ENCODE peak calls at places on chromosomes 1 and 21, in five cellular contexts. G is fibroblast of lung; V is CD4-positive, alpha-beta memory T cell; C is DND-41; M is colonic mucosa. D is an unnamed sample. For H3K27me3 and H3K4me1, the result is how much of the 10 kb centered on the place peaks cover.

GRCh38 chr1:151820940-151821339 is 10.7 kb downstream of the RORC start:
- DNase-seq in C (peak), M (no peak), G (no peak), V (no peak), D (no peak)

GRCh38 chr1:5594056-5594956 is 397.9 kb downstream of the NPHP4 start:
- DNase-seq in V (no peak), G (no peak), C (no peak), M (peak), D (no peak)

GRCh38 chr1:109277434-109278204 is 5.3 kb downstream of the PSRC1 start:
- DNase-seq in G (peak), M (peak), V (peak), C (peak), D (peak)

GRCh38 chr1:184701821-184702220 is 52.8 kb downstream of the EDEM3 start:
- DNase-seq in G (no peak), V (no peak), C (no peak), M (no peak), D (no peak)

GRCh38 chr1:43388021-43388575 is 1.5 kb downstream of the MED8 start:
- DNase-seq in V (no peak), C (no peak), M (no peak), G (no peak), D (no peak)

GRCh38 chr1:45730075-45730779 is 20.2 kb downstream of the IPP start:
- DNase-seq in G (no peak), C (no peak), V (no peak), M (no peak), D (no peak)

GRCh38 chr1:243336163-243336562 is 80.3 kb downstream of the SDCCAG8 start:
- DNase-seq in C (no peak), M (no peak), V (no peak), G (no peak), D (no peak)

GRCh38 chr21:42112857-42113256 is 41.7 kb downstream of the UMODL1 start:
- DNase-seq in C (no peak), V (no peak), G (peak), M (no peak), D (no peak)

GRCh38 chr1:186804669-186805068 is 24.1 kb upstream of the PLA2G4A start:
- DNase-seq in G (no peak), C (no peak), M (no peak), V (no peak), D (no peak)

GRCh38 chr1:47491341-47491753 is 53.5 kb downstream of the FOXD2 start:
- DNase-seq in V (no peak), C (no peak), M (no peak), G (no peak), D (no peak)

GRCh38 chr1:169115891-169116585 is 9.5 kb downstream of the ATP1B1 start:
- DNase-seq in G (no peak), M (peak), V (no peak), C (no peak), D (no peak)

GRCh38 chr1:8017495-8018310 is 8.4 kb downstream of the ERRFI1 start:
- DNase-seq in C (no peak), V (no peak), G (peak), M (peak), D (no peak)

GRCh38 chr21:21436012-21436545 is 437.9 kb downstream of the NCAM2 start:
- DNase-seq in C (no peak), M (no peak), G (peak), V (no peak), D (no peak)

GRCh38 chr1:162847839-162848453 is 13.0 kb downstream of the CCDC190 start:
- DNase-seq in M (peak), C (peak), G (peak), V (peak), D (peak)

GRCh38 chr1:6958407-6958806 is 173.2 kb downstream of the CAMTA1 start:
- DNase-seq in C (no peak), V (no peak), M (no peak), G (peak), D (no peak)

GRCh38 chr1:32695098-32695904 is 7.3 kb downstream of the SYNC start:
- DNase-seq in G (peak), M (peak), C (no peak), V (no peak), D (no peak)

GRCh38 chr1:229696385-229696784 is 70.3 kb downstream of the URB2 start:
- DNase-seq in V (no peak), G (no peak), M (no peak), C (peak), D (no peak)

GRCh38 chr1:8412183-8412831 is 94.4 kb downstream of the SLC45A1 start:
- DNase-seq in G (peak), C (no peak), M (no peak), V (no peak), D (no peak)

GRCh38 chr1:27589841-27590426 is 14.0 kb downstream of the AHDC1 start:
- DNase-seq in M (no peak), C (no peak), V (no peak), G (peak), D (no peak)

GRCh38 chr21:39479164-39479563 is 27.4 kb downstream of the SH3BGR start:
- DNase-seq in M (no peak), G (no peak), V (no peak), C (no peak), D (no peak)

GRCh38 chr1:29383972-29384371 is 147.7 kb downstream of the PTPRU start:
- DNase-seq in G (peak), C (no peak), V (no peak), M (no peak), D (no peak)

GRCh38 chr1:32122141-32122540 is 14.3 kb downstream of the KPNA6 start:
- DNase-seq in V (no peak), C (no peak), G (no peak), M (no peak), D (no peak)

GRCh38 chr1:202244841-202245261 is 51.3 kb downstream of the LGR6 start:
- DNase-seq in M (no peak), G (no peak), V (no peak), C (no peak), D (no peak)

GRCh38 chr1:23187637-23188036 is 19.0 kb upstream of the LUZP1 start:
- DNase-seq in G (no peak), M (peak), C (no peak), V (no peak), D (no peak)

GRCh38 chr1:81999364-81999763 is 198.6 kb downstream of the ADGRL2 start:
- DNase-seq in V (no peak), G (no peak), M (no peak), C (no peak), D (no peak)

GRCh38 chr1:110916669-110917306 is 43.8 kb downstream of the CD53 start:
- DNase-seq in V (no peak), M (no peak), G (peak), C (peak), D (peak)

GRCh38 chr1:244173765-244174164 is 122.7 kb downstream of the ZBTB18 start:
- DNase-seq in V (no peak), M (no peak), C (no peak), G (no peak), D (no peak)

GRCh38 chr1:235145639-235146038 is 15.4 kb downstream of the RBM34 start:
- DNase-seq in G (no peak), M (no peak), C (no peak), V (no peak), D (no peak)

GRCh38 chr1:28737245-28738137 is 751 bp downstream of the YTHDF2 start:
- DNase-seq in G (peak), M (peak), V (peak), C (peak), D (peak)

GRCh38 chr1:36125129-36125991 is at the start of gene COL8A2:
- DNase-seq in C (no peak), G (no peak), M (no peak), V (no peak), D (no peak)

GRCh38 chr1:229433364-229434004 is 410 bp downstream of the ACTA1 start:
- DNase-seq in G (no peak), C (no peak), V (no peak), M (no peak), D (no peak)

GRCh38 chr21:45914321-45914845 is 67.2 kb upstream of the COL6A1 start:
- DNase-seq in M (no peak), V (no peak), G (no peak), C (no peak), D (no peak)

GRCh38 chr1:163155606-163156005 is 47.1 kb downstream of the RGS5 start:
- DNase-seq in C (no peak), M (no peak), V (no peak), G (no peak), D (no peak)

GRCh38 chr1:152036316-152037216 is at the start of gene S100A11:
- DNase-seq in G (peak), C (peak), M (peak), V (peak), D (peak)

GRCh38 chr1:50603274-50604271 is 180.3 kb upstream of the DMRTA2 start:
- DNase-seq in M (no peak), G (peak), V (no peak), C (no peak), D (no peak)

GRCh38 chr1:116853680-116854191 is 56.0 kb upstream of the PTGFRN start:
- DNase-seq in C (no peak), M (peak), G (peak), V (no peak), D (no peak)

GRCh38 chr1:210237514-210237913 is 4.9 kb downstream of the SERTAD4 start:
- DNase-seq in G (peak), M (no peak), C (no peak), V (no peak), D (no peak)

GRCh38 chr1:210236840-210237409 is 4.3 kb downstream of the SERTAD4 start:
- DNase-seq in V (no peak), M (no peak), G (peak), C (no peak), D (no peak)

GRCh38 chr1:210237981-210238380 is 5.4 kb downstream of the SERTAD4 start:
- DNase-seq in M (no peak), G (no peak), C (no peak), V (no peak), D (no peak)

GRCh38 chr1:210235363-210236053 is 2.9 kb downstream of the SERTAD4 start:
- DNase-seq in M (no peak), V (no peak), C (no peak), G (no peak), D (no peak)

DNA sequence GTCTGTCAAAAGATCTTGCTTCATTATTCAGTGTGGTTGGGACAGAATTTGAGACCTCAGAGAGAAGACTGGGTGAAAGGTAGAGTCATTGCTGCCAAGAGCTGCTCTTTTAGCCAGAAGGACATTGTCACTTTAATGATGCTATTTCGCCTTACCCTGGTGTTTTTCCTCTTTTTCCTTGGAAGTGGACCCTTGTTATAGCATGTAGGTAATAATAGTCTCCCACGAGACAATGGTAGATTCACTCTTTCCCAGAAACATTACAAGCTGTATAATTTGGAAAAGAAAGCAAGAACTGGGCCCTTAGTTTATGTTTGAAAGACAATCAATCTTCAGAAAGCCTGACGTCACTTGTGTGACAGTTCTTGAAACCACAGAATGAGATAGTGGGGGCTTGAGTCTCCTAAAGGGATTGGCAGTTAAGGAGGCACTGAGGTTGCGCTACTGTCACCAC is 3.8 kb downstream of the SERTAD4 start:
- DNase-seq in C (no peak), V (no peak), M (no peak), G (peak), D (no peak)
- H3K27me3 ChIP-seq in C (under half), V (under half), M (under half), G (under half), D (under half)

GRCh38 chr1:119040489-119040888 is 52.3 kb upstream of the TBX15 start:
- DNase-seq in C (no peak), V (no peak), G (no peak), M (no peak), D (no peak)
- H3K4me1 ChIP-seq in C (under half), V (under half), G (under half), M (under half), D (under half)

GRCh38 chr1:226566234-226566633 is 17.7 kb downstream of the STUM start:
- DNase-seq in G (no peak), V (no peak), M (no peak), C (no peak), D (no peak)
- H3K27me3 ChIP-seq in G (under half), V (under half), M (under half), C (under half), D (under half)

GRCh38 chr1:3221112-3222041 is 152.4 kb downstream of the PRDM16 start:
- DNase-seq in M (no peak), G (no peak), V (no peak), C (no peak), D (no peak)
- H3K4me1 ChIP-seq in M (under half), G (under half), V (under half), C (under half), D (under half)

GRCh38 chr1:175563556-175563955 is 179.8 kb downstream of the TNR start:
- DNase-seq in G (no peak), C (no peak), M (no peak), V (no peak), D (no peak)

GRCh38 chr1:175564119-175564518 is 179.3 kb downstream of the TNR start:
- DNase-seq in V (no peak), C (no peak), M (no peak), G (no peak), D (no peak)

GRCh38 chr1:175569117-175569743 is 174.2 kb downstream of the TNR start:
- DNase-seq in M (no peak), V (no peak), C (no peak), G (no peak), D (no peak)

DNA sequence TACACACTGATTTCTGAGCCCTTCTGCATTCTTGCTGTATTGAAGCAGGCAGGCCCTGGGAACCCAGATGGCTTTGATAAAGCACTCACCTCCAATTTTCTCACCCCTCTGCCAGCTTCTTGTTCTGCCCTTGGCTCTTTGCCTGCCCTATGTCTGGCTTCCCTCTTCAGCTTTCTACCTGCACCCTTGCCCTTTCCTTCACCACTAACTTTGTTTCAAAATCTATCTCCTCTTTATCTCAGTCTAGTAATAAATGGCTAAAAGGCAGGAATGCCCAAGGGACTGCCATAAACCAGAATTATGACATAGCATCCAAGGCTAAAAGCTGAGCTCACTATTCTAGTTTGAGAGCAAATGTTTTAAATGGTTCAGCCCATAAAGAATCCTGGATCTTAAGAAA is 178.7 kb downstream of the TNR start:
- DNase-seq in C (no peak), M (no peak), G (no peak), V (no peak), D (no peak)
- H3K27me3 ChIP-seq in C (under half), M (under half), G (under half), V (under half), D (under half)

D was measured in naive thymus-derived CD4-positive, alpha-beta T cell.